ENCODE peak calls at places on chromosomes 2 and 18, in seven cellular contexts. Z is A549, A is sigmoid colon, E is K562, T is H1, H is SK-N-SH, R is ovary. W is an unnamed sample.

GRCh38 chr2:158006961-158007664 is 94.6 kb upstream of the UPP2 start:
- DNase-seq in A (no peak), H (no peak), E (no peak), Z (peak), T (no peak), R (no peak), W (no peak)

GRCh38 chr18:8252371-8252770 is 356.9 kb upstream of the RAB12 start:
- DNase-seq in T (no peak), E (no peak), H (no peak), R (no peak), A (no peak), Z (no peak), W (no peak)

GRCh38 chr2:164151518-164151917 is 415.7 kb upstream of the FIGN start:
- DNase-seq in E (no peak), H (no peak), Z (no peak), A (no peak), R (peak), T (no peak), W (no peak)

GRCh38 chr2:228417526-228417925 is 236.0 kb upstream of the SPHKAP start:
- DNase-seq in H (no peak), E (no peak), A (no peak), Z (no peak), T (no peak), R (no peak), W (no peak)

GRCh38 chr2:23021311-23022120 is 363.5 kb upstream of the KLHL29 start:
- DNase-seq in T (no peak), E (no peak), Z (no peak), A (no peak), R (no peak), H (no peak), W (no peak)

GRCh38 chr2:115874427-115874826 is 1432.0 kb downstream of the DPP10 start:
- DNase-seq in H (no peak), T (no peak), Z (no peak), A (no peak), R (no peak), E (no peak), W (no peak)

GRCh38 chr2:705971-706511 is 28.8 kb upstream of the TMEM18 start:
- DNase-seq in T (no peak), Z (no peak), A (no peak), R (no peak), H (no peak), E (no peak), W (no peak)

GRCh38 chr2:224062481-224063307 is 23.6 kb upstream of the SERPINE2 start:
- DNase-seq in Z (no peak), A (no peak), H (no peak), R (no peak), T (no peak), E (no peak), W (no peak)

GRCh38 chr2:54903736-54904554 is 146.3 kb downstream of the RTN4 start:
- DNase-seq in T (no peak), R (no peak), H (no peak), Z (peak), A (peak), E (peak), W (no peak)

GRCh38 chr2:144078802-144079386 is 441.0 kb downstream of the ZEB2 start:
- DNase-seq in T (no peak), H (peak), E (no peak), Z (no peak), R (no peak), A (no peak), W (no peak)

GRCh38 chr2:132651115-132652099 is 18.6 kb downstream of the LYPD1 start:
- DNase-seq in R (no peak), E (peak), H (peak), Z (peak), T (no peak), A (no peak), W (no peak)

GRCh38 chr2:192253692-192254091 is 59.0 kb upstream of the TMEFF2 start:
- DNase-seq in E (no peak), A (no peak), H (no peak), R (no peak), Z (no peak), T (no peak), W (no peak)

GRCh38 chr2:192250961-192251360 is 56.2 kb upstream of the TMEFF2 start:
- DNase-seq in R (no peak), A (no peak), Z (no peak), T (no peak), H (no peak), E (no peak), W (no peak)

DNA sequence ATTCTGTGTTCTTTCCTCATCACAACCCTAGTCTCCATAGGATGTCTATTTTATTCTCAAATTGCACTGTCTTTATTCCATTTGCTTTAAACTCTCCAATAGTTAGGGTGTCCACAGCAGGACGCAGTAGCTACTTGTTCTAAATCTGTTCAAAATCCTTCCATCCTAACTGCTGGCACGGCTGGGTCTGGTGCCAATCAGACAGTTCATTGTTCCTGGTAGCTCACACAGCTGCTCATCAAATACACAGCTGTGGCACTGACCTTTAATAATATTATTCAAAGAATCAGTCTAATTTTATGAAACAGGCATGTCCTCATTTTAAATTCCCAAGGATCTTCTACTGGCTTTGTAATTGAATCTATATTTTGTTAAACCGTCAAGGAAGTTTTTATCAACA is 59.7 kb upstream of the TMEFF2 start:
- DNase-seq in A (no peak), T (no peak), R (no peak), H (no peak), E (no peak), Z (no peak), W (no peak)
- TF ChIP-seq EP300 in A (no peak), T (no peak), R (no peak), H (no peak), E (no peak), Z (no peak), W (no peak)

DNA sequence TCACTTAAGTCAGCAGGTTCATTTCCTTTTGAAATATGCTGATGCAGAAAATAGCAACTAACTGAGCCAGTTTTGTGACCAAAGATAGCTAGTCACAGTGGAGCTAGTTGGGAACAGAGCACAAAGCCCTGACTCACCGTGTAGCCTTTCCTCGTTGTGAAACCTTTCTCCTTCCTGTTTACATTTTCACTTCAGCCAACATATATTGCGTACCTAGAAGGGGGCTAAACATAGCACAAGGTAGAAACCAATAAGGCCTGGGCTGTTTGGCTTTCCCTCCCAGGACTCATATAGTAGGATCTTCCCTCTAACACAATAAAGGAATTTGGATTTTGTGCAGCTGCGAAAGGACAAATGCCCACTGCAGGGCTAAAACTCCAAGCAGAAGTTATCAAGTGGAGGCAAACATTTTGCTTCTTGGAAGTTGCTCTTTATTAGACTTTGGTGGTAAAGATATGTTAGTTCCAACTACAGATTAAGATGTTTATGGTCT is 24.5 kb upstream of the LPIN2 start:
- DNase-seq in A (no peak), H (no peak), T (no peak), R (no peak), E (peak), Z (peak), W (no peak)
- TF ChIP-seq EP300 in A (no peak), H (no peak), T (no peak), R (no peak), E (peak), Z (no peak), W (no peak)

DNA sequence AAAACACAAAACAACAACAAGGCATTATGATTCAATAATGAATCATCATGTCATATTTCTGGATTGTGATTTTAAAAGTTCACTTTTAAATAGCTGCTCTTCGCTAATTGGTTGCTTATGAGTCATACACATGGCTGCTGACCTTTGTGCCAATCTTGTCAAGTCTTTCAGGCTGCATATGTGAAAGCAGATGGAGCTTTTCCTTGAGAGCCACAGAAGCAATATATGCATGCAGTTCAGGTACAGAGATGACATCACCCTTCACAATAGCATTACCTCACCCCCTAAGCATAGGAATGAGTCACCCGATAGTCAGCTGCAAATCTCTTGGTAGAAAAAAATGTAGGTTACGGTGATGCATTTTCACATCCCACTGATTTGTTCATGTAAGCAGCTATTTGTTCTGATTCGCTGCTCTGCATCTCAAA is 27.2 kb downstream of the EIF2AK3 start:
- DNase-seq in Z (peak), H (peak), R (no peak), E (peak), T (no peak), A (no peak), W (no peak)
- TF ChIP-seq EP300 in Z (no peak), H (peak), R (no peak), E (peak), T (no peak), A (no peak), W (peak)

GRCh38 chr2:70767699-70768584 is at the start of gene ADD2:
- DNase-seq in H (peak), A (no peak), T (peak), E (peak), R (no peak), Z (peak), W (no peak)
- TF ChIP-seq EP300 in H (no peak), A (no peak), T (no peak), E (no peak), R (no peak), Z (no peak), W (no peak)

GRCh38 chr18:74699455-74699854 is 101.8 kb downstream of the ZNF407 start:
- DNase-seq in R (no peak), Z (no peak), T (no peak), H (no peak), A (no peak), E (no peak), W (no peak)
- TF ChIP-seq EP300 in R (no peak), Z (no peak), T (no peak), H (no peak), A (no peak), E (no peak), W (no peak)

DNA sequence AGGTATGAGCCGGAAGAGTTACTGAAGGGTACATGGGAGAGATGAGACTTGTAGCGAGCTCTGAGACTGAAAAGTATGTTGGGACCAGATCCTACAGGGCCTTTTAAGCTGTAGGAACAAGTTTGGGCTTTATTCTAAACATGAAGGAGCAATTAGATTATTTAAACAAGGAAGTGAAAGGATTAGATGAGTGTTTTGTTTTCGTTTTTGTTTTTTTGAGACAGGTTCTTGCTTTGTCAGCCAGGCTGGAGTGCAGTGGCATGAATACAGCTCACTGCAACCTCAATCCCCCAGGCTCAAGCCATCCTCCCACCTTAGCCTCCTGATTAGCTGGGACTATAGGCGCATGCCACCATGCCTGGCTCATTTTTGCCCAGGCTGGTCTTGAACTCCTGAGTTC is 110.7 kb downstream of the C1D start:
- DNase-seq in E (no peak), H (no peak), T (no peak), Z (no peak), R (no peak), A (no peak), W (no peak)
- TF ChIP-seq EP300 in E (no peak), H (no peak), T (no peak), Z (no peak), R (no peak), A (no peak), W (no peak)